ENCODE peak calls at places on chromosomes 3 and 15, in seven cellular contexts. One of them, this sample, is unnamed.

GRCh38 chr3:42129014-42129953 is 38.1 kb downstream of the TRAK1 start:
- DNase-seq in NCI-H2081 treated with DMSO at 0.1 percent for 48 hours: no peak
- DNase-seq in A549: peak; percentile 44
- DNase-seq in HL-60: no peak
- DNase-seq in Caki2: no peak
- DNase-seq in SJSA1: no peak
- DNase-seq in MM.1S: no peak
- DNase-seq in this sample: no peak

GRCh38 chr3:50433954-50434353 is 69.5 kb downstream of the CACNA2D2 start:
- DNase-seq in NCI-H2081 treated with DMSO at 0.1 percent for 48 hours: no peak
- DNase-seq in A549: no peak
- DNase-seq in HL-60: no peak
- DNase-seq in Caki2: no peak
- DNase-seq in SJSA1: no peak
- DNase-seq in MM.1S: no peak
- DNase-seq in this sample: no peak

GRCh38 chr15:101191242-101191641 is 60.6 kb downstream of the CHSY1 start:
- DNase-seq in NCI-H2081 treated with DMSO at 0.1 percent for 48 hours: no peak
- DNase-seq in A549: no peak
- DNase-seq in HL-60: no peak
- DNase-seq in Caki2: no peak
- DNase-seq in SJSA1: no peak
- DNase-seq in MM.1S: no peak
- DNase-seq in this sample: no peak

GRCh38 chr3:119292666-119293065 is 1.5 kb upstream of the ARHGAP31 start:
- DNase-seq in NCI-H2081 treated with DMSO at 0.1 percent for 48 hours: no peak
- DNase-seq in A549: no peak
- DNase-seq in HL-60: no peak
- DNase-seq in Caki2: no peak
- DNase-seq in SJSA1: no peak
- DNase-seq in MM.1S: peak; percentile 66
- DNase-seq in this sample: no peak

GRCh38 chr3:43405888-43406636 is 119.7 kb downstream of the SNRK start:
- DNase-seq in NCI-H2081 treated with DMSO at 0.1 percent for 48 hours: no peak
- DNase-seq in A549: no peak
- DNase-seq in HL-60: no peak
- DNase-seq in Caki2: no peak
- DNase-seq in SJSA1: no peak
- DNase-seq in MM.1S: no peak
- DNase-seq in this sample: no peak

GRCh38 chr3:121883507-121883906 is 10.7 kb upstream of the SLC15A2 start:
- DNase-seq in NCI-H2081 treated with DMSO at 0.1 percent for 48 hours: no peak
- DNase-seq in A549: peak; percentile 35
- DNase-seq in HL-60: peak; percentile 17
- DNase-seq in Caki2: no peak
- DNase-seq in SJSA1: no peak
- DNase-seq in MM.1S: no peak
- DNase-seq in this sample: peak; percentile 4

GRCh38 chr15:31079519-31079918 is 22.0 kb downstream of the TRPM1 start:
- DNase-seq in NCI-H2081 treated with DMSO at 0.1 percent for 48 hours: no peak
- DNase-seq in A549: no peak
- DNase-seq in HL-60: no peak
- DNase-seq in Caki2: no peak
- DNase-seq in SJSA1: no peak
- DNase-seq in MM.1S: no peak
- DNase-seq in this sample: no peak

GRCh38 chr15:88608607-88609181 is 12.4 kb upstream of the AEN start:
- DNase-seq in NCI-H2081 treated with DMSO at 0.1 percent for 48 hours: no peak
- DNase-seq in A549: no peak
- DNase-seq in HL-60: no peak
- DNase-seq in Caki2: no peak
- DNase-seq in SJSA1: no peak
- DNase-seq in MM.1S: no peak
- DNase-seq in this sample: no peak

GRCh38 chr15:39205506-39206371 is 375.1 kb upstream of the THBS1 start:
- DNase-seq in NCI-H2081 treated with DMSO at 0.1 percent for 48 hours: no peak
- DNase-seq in A549: no peak
- DNase-seq in HL-60: no peak
- DNase-seq in Caki2: no peak
- DNase-seq in SJSA1: no peak
- DNase-seq in MM.1S: no peak
- DNase-seq in this sample: no peak

GRCh38 chr15:68820205-68820588 is 498 bp downstream of the ANP32A start:
- DNase-seq in NCI-H2081 treated with DMSO at 0.1 percent for 48 hours: no peak
- DNase-seq in A549: peak; percentile 70
- DNase-seq in HL-60: peak; percentile 72
- DNase-seq in Caki2: no peak
- DNase-seq in SJSA1: peak; percentile 56
- DNase-seq in MM.1S: peak; percentile 56
- DNase-seq in this sample: no peak

GRCh38 chr15:61410656-61411055 is 181.6 kb upstream of the RORA start:
- DNase-seq in NCI-H2081 treated with DMSO at 0.1 percent for 48 hours: no peak
- DNase-seq in A549: no peak
- DNase-seq in HL-60: no peak
- DNase-seq in Caki2: no peak
- DNase-seq in SJSA1: no peak
- DNase-seq in MM.1S: no peak
- DNase-seq in this sample: no peak

GRCh38 chr3:14810070-14810732 is 8.6 kb upstream of the FGD5 start:
- DNase-seq in NCI-H2081 treated with DMSO at 0.1 percent for 48 hours: no peak
- DNase-seq in A549: no peak
- DNase-seq in HL-60: no peak
- DNase-seq in Caki2: no peak
- DNase-seq in SJSA1: no peak
- DNase-seq in MM.1S: no peak
- DNase-seq in this sample: no peak

GRCh38 chr3:153277029-153277428 is 115.0 kb downstream of the RAP2B start:
- DNase-seq in NCI-H2081 treated with DMSO at 0.1 percent for 48 hours: no peak
- DNase-seq in A549: no peak
- DNase-seq in HL-60: no peak
- DNase-seq in Caki2: no peak
- DNase-seq in SJSA1: no peak
- DNase-seq in MM.1S: no peak
- DNase-seq in this sample: no peak

GRCh38 chr3:133593243-133593642 is 19.8 kb downstream of the CDV3 start:
- DNase-seq in NCI-H2081 treated with DMSO at 0.1 percent for 48 hours: no peak
- DNase-seq in A549: no peak
- DNase-seq in HL-60: no peak
- DNase-seq in Caki2: no peak
- DNase-seq in SJSA1: no peak
- DNase-seq in MM.1S: no peak
- DNase-seq in this sample: no peak

GRCh38 chr15:84793431-84793830 is 23.7 kb upstream of the ALPK3 start:
- DNase-seq in NCI-H2081 treated with DMSO at 0.1 percent for 48 hours: no peak
- DNase-seq in A549: no peak
- DNase-seq in HL-60: no peak
- DNase-seq in Caki2: no peak
- DNase-seq in SJSA1: no peak
- DNase-seq in MM.1S: no peak
- DNase-seq in this sample: no peak

GRCh38 chr3:177174607-177175006 is 22.7 kb downstream of the TBL1XR1 start:
- DNase-seq in NCI-H2081 treated with DMSO at 0.1 percent for 48 hours: no peak
- DNase-seq in A549: no peak
- DNase-seq in HL-60: no peak
- DNase-seq in Caki2: no peak
- DNase-seq in SJSA1: no peak
- DNase-seq in MM.1S: no peak
- DNase-seq in this sample: no peak

GRCh38 chr3:98778383-98778782 is 15.2 kb downstream of the ST3GAL6 start:
- DNase-seq in NCI-H2081 treated with DMSO at 0.1 percent for 48 hours: no peak
- DNase-seq in A549: no peak
- DNase-seq in HL-60: peak; percentile 52
- DNase-seq in Caki2: no peak
- DNase-seq in SJSA1: no peak
- DNase-seq in MM.1S: no peak
- DNase-seq in this sample: no peak

GRCh38 chr15:50109086-50109987 is 9.7 kb downstream of the ATP8B4 start:
- DNase-seq in NCI-H2081 treated with DMSO at 0.1 percent for 48 hours: no peak
- DNase-seq in A549: peak; percentile 20
- DNase-seq in HL-60: no peak
- DNase-seq in Caki2: no peak
- DNase-seq in SJSA1: no peak
- DNase-seq in MM.1S: no peak
- DNase-seq in this sample: peak; percentile 2

GRCh38 chr3:69384379-69384778 is 1.5 kb downstream of the FRMD4B start:
- DNase-seq in NCI-H2081 treated with DMSO at 0.1 percent for 48 hours: no peak
- DNase-seq in A549: no peak
- DNase-seq in HL-60: no peak
- DNase-seq in Caki2: no peak
- DNase-seq in SJSA1: no peak
- DNase-seq in MM.1S: no peak
- DNase-seq in this sample: no peak